ENCODE peak calls at places on chromosome 15, in five cellular contexts. D is K562, O is HepG2, V is H1, J is GM12878. C is an unnamed sample.
A peak's percentile ranks its signal among the peaks of the same experiment; 100 is the strongest.

GRCh38 chr15:69467636-69468035 is 15.0 kb downstream of the RPLP1 start:
- DNase-seq in D (no peak), O (no peak), V (no peak), J (no peak), C (no peak)

GRCh38 chr15:66866651-66867050 is 164.6 kb downstream of the SMAD6 start:
- DNase-seq in D (no peak), O (no peak), V (no peak), J (no peak), C (no peak)

GRCh38 chr15:50786871-50787270 is 21.4 kb upstream of the SPPL2A start:
- DNase-seq in D (no peak), O (no peak), V (no peak), J (no peak), C (no peak)

GRCh38 chr15:90174140-90174891 is 26.8 kb upstream of the SEMA4B start:
- DNase-seq in D (no peak), O (no peak), V (no peak), J (no peak), C (peak; percentile 39)

GRCh38 chr15:64284037-64284436 is 71.9 kb downstream of the CSNK1G1 start:
- DNase-seq in D (no peak), O (no peak), V (no peak), J (no peak), C (no peak)

GRCh38 chr15:39851505-39852082 is 68.5 kb downstream of the GPR176 start:
- DNase-seq in D (no peak), O (no peak), V (no peak), J (no peak), C (no peak)

GRCh38 chr15:55914446-55914845 is 79.0 kb downstream of the NEDD4 start:
- DNase-seq in D (no peak), O (no peak), V (no peak), J (no peak), C (no peak)

GRCh38 chr15:73873889-73874511 is 636 bp downstream of the TBC1D21 start:
- DNase-seq in D (peak; percentile 57), O (peak; percentile 52), V (no peak), J (no peak), C (peak; percentile 82)

GRCh38 chr15:80609512-80609946 is 85.6 kb upstream of the ABHD17C start:
- DNase-seq in D (no peak), O (no peak), V (no peak), J (no peak), C (no peak)

GRCh38 chr15:48856947-48857346 is 21.0 kb upstream of the EID1 start:
- DNase-seq in D (no peak), O (no peak), V (no peak), J (no peak), C (peak; percentile 77)

GRCh38 chr15:97576916-97577645 is 383.4 kb upstream of the ARRDC4 start:
- DNase-seq in D (no peak), O (no peak), V (no peak), J (no peak), C (no peak)

GRCh38 chr15:50953302-50953701 is 44.8 kb downstream of the AP4E1 start:
- DNase-seq in D (no peak), O (no peak), V (no peak), J (no peak), C (no peak)

GRCh38 chr15:74870496-74871213 is 2.5 kb downstream of the SCAMP2 start:
- DNase-seq in D (no peak), O (no peak), V (no peak), J (no peak), C (no peak)

GRCh38 chr15:101489236-101489632 is 273 bp downstream of the PCSK6 start:
- DNase-seq in D (peak; percentile 71), O (no peak), V (no peak), J (no peak), C (peak; percentile 78)

GRCh38 chr15:27989838-27990237 is 109.3 kb downstream of the OCA2 start:
- DNase-seq in D (no peak), O (no peak), V (no peak), J (no peak), C (no peak)

GRCh38 chr15:32698773-32699390 is 18.9 kb upstream of the GREM1 start:
- DNase-seq in D (no peak), O (no peak), V (no peak), J (no peak), C (no peak)

GRCh38 chr15:40289140-40289775 is 6.4 kb upstream of the ANKRD63 start:
- DNase-seq in D (no peak), O (no peak), V (no peak), J (no peak), C (no peak)

GRCh38 chr15:39381517-39381916 is 199.4 kb upstream of the THBS1 start:
- DNase-seq in D (no peak), O (no peak), V (no peak), J (peak; percentile 7), C (no peak)

GRCh38 chr15:100831466-100831865 is 48.2 kb upstream of the ALDH1A3 start:
- DNase-seq in D (no peak), O (no peak), V (no peak), J (no peak), C (no peak)

GRCh38 chr15:66294157-66294931 is 976 bp downstream of the DIS3L start:
- DNase-seq in D (no peak), O (peak; percentile 33), V (no peak), J (peak; percentile 13), C (peak; percentile 32)

GRCh38 chr15:94322141-94322540 is 90.8 kb downstream of the MCTP2 start:
- DNase-seq in D (no peak), O (no peak), V (no peak), J (no peak), C (no peak)

GRCh38 chr15:71444866-71445590 is 329.8 kb downstream of the THSD4 start:
- DNase-seq in D (no peak), O (peak; percentile 86), V (no peak), J (no peak), C (no peak)
- TF ChIP-seq CREB1 in D (no peak), O (no peak), V (no peak), J (no peak), C (no peak)

GRCh38 chr15:37709669-37710068 is 224.8 kb upstream of the TMCO5A start:
- DNase-seq in D (no peak), O (peak; percentile 16), V (no peak), J (no peak), C (no peak)
- H2AFZ ChIP-seq in D (no peak overlapping the region), O (no peak overlapping the region), V (no peak overlapping the region), J (no peak overlapping the region), C (no peak overlapping the region)

GRCh38 chr15:83486363-83486762 is 39.2 kb downstream of the SH3GL3 start:
- DNase-seq in D (no peak), O (no peak), V (no peak), J (no peak), C (no peak)

GRCh38 chr15:83489690-83490089 is 42.5 kb downstream of the SH3GL3 start:
- DNase-seq in D (no peak), O (no peak), V (no peak), J (no peak), C (no peak)

GRCh38 chr15:83487519-83487918 is 40.4 kb downstream of the SH3GL3 start:
- DNase-seq in D (no peak), O (no peak), V (no peak), J (no peak), C (no peak)

GRCh38 chr15:83491486-83491885 is 44.3 kb downstream of the SH3GL3 start:
- DNase-seq in D (no peak), O (no peak), V (no peak), J (no peak), C (no peak)
- TF ChIP-seq CREB1 in D (no peak), O (no peak), V (no peak), J (no peak), C (no peak)

DNA sequence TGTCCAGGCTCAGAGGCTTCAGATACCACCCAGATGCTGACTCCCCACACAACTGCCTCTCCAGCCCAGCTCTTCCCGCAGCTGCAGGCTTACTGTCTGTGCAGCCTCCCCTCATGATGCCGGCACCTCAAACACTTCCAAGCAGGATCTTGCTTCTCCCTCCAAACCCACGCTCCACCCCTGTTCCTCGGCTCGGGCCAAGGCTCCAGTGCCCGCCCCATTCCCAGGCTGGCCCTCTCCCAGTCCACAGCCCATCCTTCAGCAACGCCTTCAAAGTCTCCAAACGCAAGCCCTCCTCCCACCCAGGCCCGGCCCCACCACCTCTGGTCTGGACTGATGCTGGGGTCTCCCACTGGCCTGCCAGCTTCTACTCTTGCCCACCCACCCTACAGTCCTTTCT is 159.3 kb upstream of the LINGO1 start:
- DNase-seq in D (no peak), O (no peak), V (no peak), J (no peak), C (no peak)
- H2AFZ ChIP-seq in D (no peak overlapping the region), O (no peak overlapping the region), V (no peak overlapping the region), J (no peak overlapping the region), C (no peak overlapping the region)

GRCh38 chr15:81939604-81940440 is 106.0 kb downstream of the MEX3B start:
- DNase-seq in D (peak; percentile 51), O (peak; percentile 19), V (peak; percentile 15), J (no peak), C (peak; percentile 69)
- TF ChIP-seq CREB1 in D (no peak), O (no peak), V (no peak), J (no peak), C (no peak)

C was measured in GM23338.